ENCODE peak calls at places on chromosomes 11 and 22, in four cellular contexts. O, U, K and H are unnamed samples.
A peak's percentile ranks its signal among the peaks of the same experiment; 100 is the strongest.

GRCh38 chr11:72239849-72240460 is 4.0 kb downstream of the PHOX2A start:
- DNase-seq in O (peak; percentile 55), U (peak; percentile 67), K (no peak), H (peak; percentile 93)

GRCh38 chr11:130414107-130415088 is 14.0 kb downstream of the ADAMTS8 start:
- DNase-seq in O (no peak), U (no peak), K (no peak), H (no peak)

GRCh38 chr11:98260983-98261382 is 759.8 kb upstream of the CNTN5 start:
- DNase-seq in O (no peak), U (no peak), K (no peak), H (no peak)

GRCh38 chr11:81986556-81987161 is 747.0 kb downstream of the FAM181B start:
- DNase-seq in O (no peak), U (no peak), K (no peak), H (no peak)

GRCh38 chr11:13016415-13016814 is 7.3 kb downstream of the RASSF10 start:
- DNase-seq in O (no peak), U (no peak), K (no peak), H (no peak)

GRCh38 chr11:34632105-34632780 is 11.3 kb downstream of the EHF start:
- DNase-seq in O (peak; percentile 84), U (no peak), K (peak; percentile 20), H (no peak)

GRCh38 chr11:85590848-85591483 is 36.2 kb downstream of the DLG2 start:
- DNase-seq in O (no peak), U (no peak), K (no peak), H (no peak)

GRCh38 chr22:25484498-25484897 is 80.0 kb upstream of the GRK3 start:
- DNase-seq in O (no peak), U (no peak), K (no peak), H (no peak)

GRCh38 chr11:57792060-57792541 is 30.5 kb downstream of the CTNND1 start:
- DNase-seq in O (peak; percentile 84), U (no peak), K (peak; percentile 43), H (peak; percentile 74)

GRCh38 chr11:114171257-114172054 is 111.9 kb downstream of the ZBTB16 start:
- DNase-seq in O (peak; percentile 95), U (peak; percentile 86), K (peak; percentile 89), H (peak; percentile 96)

GRCh38 chr11:31959711-31960110 is 131.2 kb upstream of the RCN1 start:
- DNase-seq in O (no peak), U (no peak), K (no peak), H (no peak)

GRCh38 chr11:117182551-117182935 is 4.0 kb downstream of the SIDT2 start:
- DNase-seq in O (no peak), U (no peak), K (peak; percentile 4), H (peak; percentile 72)

GRCh38 chr11:117180020-117180419 is 1.5 kb downstream of the SIDT2 start:
- DNase-seq in O (no peak), U (no peak), K (no peak), H (peak; percentile 45)

GRCh38 chr11:117179048-117179999 is 781 bp downstream of the SIDT2 start:
- DNase-seq in O (no peak), U (no peak), K (peak; percentile 57), H (peak; percentile 88)

GRCh38 chr11:117181586-117182550 is 3.3 kb downstream of the SIDT2 start:
- DNase-seq in O (peak; percentile 3), U (no peak), K (no peak), H (peak; percentile 78)

DNA sequence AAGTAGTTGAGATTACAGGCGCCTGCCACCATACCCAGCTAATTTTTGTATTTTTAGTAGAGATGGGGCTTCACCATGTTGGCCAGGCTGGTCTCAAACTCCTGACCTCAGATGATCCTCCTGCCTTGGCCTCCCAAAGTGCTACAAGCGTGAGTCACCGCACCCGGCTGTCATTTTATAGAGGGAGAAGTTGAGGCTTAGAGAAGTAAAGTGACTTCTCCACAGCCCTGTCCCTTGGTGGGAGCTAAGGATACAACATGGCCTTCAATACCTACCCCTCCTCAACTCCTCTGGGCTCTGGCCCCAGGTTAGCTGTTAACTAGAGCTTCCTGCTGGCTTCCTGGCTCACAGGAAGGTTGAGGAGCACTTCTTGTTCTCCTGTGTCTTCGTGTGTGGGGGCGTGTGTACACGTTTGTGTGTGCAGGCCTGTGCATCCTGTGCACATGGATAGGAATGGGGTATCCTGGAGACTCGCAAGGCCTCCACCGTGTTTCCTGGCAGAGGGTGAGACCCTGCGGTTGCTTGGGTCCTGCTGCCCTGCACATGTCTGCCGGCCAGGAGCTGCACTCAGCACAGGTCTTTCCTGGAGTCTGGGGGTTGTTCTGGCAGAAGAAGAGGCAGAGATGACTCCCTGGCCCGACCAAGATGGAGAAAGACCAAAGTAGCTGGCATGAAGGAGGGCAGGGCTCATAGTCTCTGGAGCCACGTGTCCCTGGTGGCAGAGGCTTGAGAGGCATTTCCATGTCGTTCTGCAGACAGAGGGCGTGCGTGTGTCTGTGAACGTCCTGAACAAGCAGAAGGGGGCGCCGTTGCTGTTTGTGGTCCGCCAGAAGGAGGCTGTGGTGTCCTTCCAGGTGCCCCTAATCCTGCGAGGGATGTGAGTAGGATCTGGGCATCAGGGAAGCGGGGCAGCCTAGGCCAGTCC is 2.4 kb downstream of the SIDT2 start:
- DNase-seq in O (peak; percentile 92), U (peak; percentile 74), K (peak; percentile 75), H (peak; percentile 89)
- H3K4me3 ChIP-seq in O (no peak overlapping the region), U (no peak overlapping the region), K (no peak overlapping the region), H (no peak overlapping the region)

GRCh38 chr11:64219354-64219684 is 6.7 kb downstream of the TRPT1 start:
- DNase-seq in O (no peak), U (peak; percentile 25), K (no peak), H (no peak)
- TF ChIP-seq POLR2A in O (no peak), U (no peak), K (no peak), H (no peak)

GRCh38 chr11:124896821-124897391 is 759 bp downstream of the ROBO4 start:
- DNase-seq in O (no peak), U (peak; percentile 63), K (no peak), H (peak; percentile 84)
- H3K4me3 ChIP-seq in O (no peak overlapping the region), U (no peak overlapping the region), K (peak overlapping the region; percentile 52), H (peak overlapping the region; percentile 2)

GRCh38 chr22:36365020-36365411 is 22.8 kb downstream of the MYH9 start:
- DNase-seq in O (peak; percentile 68), U (no peak), K (peak; percentile 71), H (no peak)
- TF ChIP-seq POLR2A in O (peak; percentile 6), U (no peak), K (no peak), H (no peak)

DNA sequence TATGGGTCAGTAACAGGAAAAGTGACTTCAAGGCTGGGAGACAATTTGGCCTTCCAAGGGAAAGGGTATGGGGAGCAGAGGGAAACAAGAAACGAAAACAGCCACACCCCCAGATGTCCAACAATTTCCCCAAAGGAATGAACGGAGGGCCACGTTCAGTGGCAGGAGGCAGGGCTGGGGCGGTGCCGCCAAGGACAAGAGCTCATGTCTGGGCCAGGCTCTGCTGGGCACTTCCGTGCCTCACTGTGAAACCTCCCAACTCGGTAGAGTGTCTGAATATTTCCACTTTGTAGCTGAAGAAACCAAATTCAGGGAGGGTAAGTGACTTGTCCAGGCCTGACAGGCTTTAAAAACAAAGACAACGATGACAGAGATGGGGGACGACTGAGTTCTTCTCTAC is 11.9 kb downstream of the IFT27 start:
- DNase-seq in O (no peak), U (peak; percentile 6), K (no peak), H (peak; percentile 40)
- H3K4me3 ChIP-seq in O (no peak overlapping the region), U (no peak overlapping the region), K (no peak overlapping the region), H (no peak overlapping the region)

DNA sequence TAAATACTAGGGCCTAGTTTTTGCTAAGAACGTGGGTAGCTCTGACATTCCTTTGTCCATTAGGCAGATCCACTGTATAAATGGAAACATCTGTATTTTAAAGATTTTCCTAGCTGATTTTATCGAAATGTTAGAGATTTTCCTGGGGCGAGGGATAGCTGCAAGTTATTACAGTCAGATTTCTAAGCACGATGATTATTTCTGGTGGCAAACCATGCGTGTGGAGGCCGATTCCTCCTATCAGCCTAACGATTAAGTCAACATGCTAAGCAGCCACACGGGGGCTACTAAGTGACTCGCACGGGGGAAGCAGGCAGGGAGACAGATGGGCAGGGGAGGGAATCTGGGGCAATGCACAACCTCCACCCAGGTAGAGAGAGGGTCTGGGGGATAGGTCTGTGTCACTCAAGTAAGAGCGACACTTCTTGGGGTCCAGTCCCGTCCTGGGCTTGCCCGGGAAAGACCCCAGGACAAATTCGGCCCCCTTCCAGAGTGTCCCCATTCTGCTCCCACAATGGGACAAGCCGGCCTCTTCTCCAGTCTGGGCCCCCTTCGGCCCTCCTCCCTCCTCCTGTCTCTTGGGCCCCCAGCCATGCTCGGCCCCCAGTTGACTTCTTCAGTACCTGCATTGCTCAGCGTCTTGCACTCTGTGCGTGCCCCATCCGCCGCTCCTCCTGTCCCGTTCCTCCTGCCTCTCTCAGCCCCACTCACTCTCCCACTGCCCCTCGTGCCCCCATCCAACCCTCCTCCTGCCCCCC is 571 bp downstream of the C11orf24 start:
- DNase-seq in O (peak; percentile 77), U (no peak), K (peak; percentile 53), H (peak; percentile 92)
- TF ChIP-seq POLR2A in O (no peak), U (no peak), K (no peak), H (no peak)

GRCh38 chr22:50528682-50529415 is 963 bp downstream of the TYMP start:
- DNase-seq in O (no peak), U (no peak), K (no peak), H (no peak)

GRCh38 chr22:50525991-50526848 is 822 bp upstream of the SCO2 start:
- DNase-seq in O (peak; percentile 85), U (peak; percentile 85), K (peak; percentile 87), H (peak; percentile 96)

GRCh38 chr22:50525104-50525958 is at the start of gene SCO2:
- DNase-seq in O (peak; percentile 97), U (peak; percentile 98), K (peak; percentile 97), H (peak; percentile 99)

GRCh38 chr22:50527921-50528681 is 1.7 kb downstream of the TYMP start:
- DNase-seq in O (no peak), U (no peak), K (no peak), H (no peak)

GRCh38 chr22:50526849-50527801 is 1.7 kb upstream of the SCO2 start:
- DNase-seq in O (peak; percentile 65), U (peak; percentile 51), K (peak; percentile 63), H (peak; percentile 93)
- H3K4me3 ChIP-seq in O (no peak overlapping the region), U (peak overlapping the region; percentile 55), K (peak overlapping the region; percentile 88), H (no peak overlapping the region)